ENCODE peak calls at places on chromosomes 16 and 17, in seven cellular contexts. H is EL; N is stimulated activated CD4-positive, alpha-beta T cell treated with anti-CD3 and anti-CD28 coated beads, Interleukin-2, amount 100 ng/mL, for 24 hours; D is Calu3; Y is fibroblast of gingiva; M is heart right ventricle; Z is caudate nucleus. L is an unnamed sample.

GRCh38 chr17:57604771-57605733 is 140.0 kb downstream of the CCDC182 start:
- DNase-seq in H (no peak), N (no peak), D (no peak), Y (peak; percentile 43), M (peak; percentile 73), Z (no peak), L (no peak)

GRCh38 chr17:27649929-27650328 is 18.9 kb downstream of the LGALS9 start:
- DNase-seq in H (no peak), N (no peak), D (no peak), Y (no peak), M (no peak), Z (peak; percentile 15), L (no peak)

GRCh38 chr17:81452551-81452950 is 57.3 kb downstream of the BAHCC1 start:
- DNase-seq in H (no peak), N (no peak), D (no peak), Y (no peak), M (no peak), Z (no peak), L (no peak)

GRCh38 chr17:38725066-38725465 is 5.1 kb upstream of the CISD3 start:
- DNase-seq in H (no peak), N (no peak), D (no peak), Y (no peak), M (no peak), Z (no peak), L (no peak)

GRCh38 chr17:73548620-73549311 is 95.5 kb downstream of the SDK2 start:
- DNase-seq in H (no peak), N (no peak), D (no peak), Y (no peak), M (no peak), Z (no peak), L (no peak)

GRCh38 chr16:30184430-30185140 is 1.2 kb downstream of the CORO1A start:
- DNase-seq in H (no peak), N (peak; percentile 46), D (no peak), Y (no peak), M (peak; percentile 11), Z (no peak), L (no peak)

GRCh38 chr17:40095944-40096791 is 4.2 kb downstream of the NR1D1 start:
- DNase-seq in H (no peak), N (peak; percentile 83), D (no peak), Y (peak; percentile 38), M (peak; percentile 70), Z (no peak), L (no peak)

GRCh38 chr17:880074-880870 is 98.1 kb downstream of the MRM3 start:
- DNase-seq in H (peak; percentile 66), N (no peak), D (peak; percentile 2), Y (peak; percentile 39), M (peak; percentile 73), Z (no peak), L (peak; percentile 69)

GRCh38 chr17:9389116-9389515 is 186.5 kb downstream of the STX8 start:
- DNase-seq in H (peak; percentile 81), N (no peak), D (peak; percentile 50), Y (peak; percentile 99), M (no peak), Z (no peak), L (no peak)

GRCh38 chr16:1874854-1875253 is 2.9 kb upstream of the MEIOB start:
- DNase-seq in H (no peak), N (no peak), D (no peak), Y (no peak), M (no peak), Z (no peak), L (no peak)

GRCh38 chr16:769201-769769 is 8.8 kb downstream of the MSLN start:
- DNase-seq in H (no peak), N (no peak), D (no peak), Y (no peak), M (no peak), Z (no peak), L (no peak)

GRCh38 chr16:2690852-2691251 is 8.5 kb downstream of the KCTD5 start:
- DNase-seq in H (no peak), N (no peak), D (no peak), Y (no peak), M (no peak), Z (no peak), L (no peak)

GRCh38 chr16:72848759-72849664 is 198.9 kb downstream of the ZFHX3 start:
- DNase-seq in H (peak; percentile 91), N (no peak), D (peak; percentile 94), Y (peak; percentile 94), M (peak; percentile 89), Z (peak; percentile 44), L (peak; percentile 63)

GRCh38 chr17:41511130-41511529 is 5.7 kb upstream of the KRT13 start:
- DNase-seq in H (no peak), N (no peak), D (no peak), Y (no peak), M (no peak), Z (no peak), L (peak; percentile 66)

GRCh38 chr16:30805370-30806169 is 18.6 kb upstream of the ZNF629 start:
- DNase-seq in H (peak; percentile 81), N (peak; percentile 64), D (peak; percentile 89), Y (peak; percentile 84), M (peak; percentile 90), Z (peak; percentile 76), L (peak; percentile 80)

GRCh38 chr17:66177048-66177447 is 14.9 kb downstream of the CEP112 start:
- DNase-seq in H (no peak), N (no peak), D (no peak), Y (no peak), M (no peak), Z (no peak), L (no peak)

GRCh38 chr17:28643979-28644781 is 778 bp downstream of the BLTP2 start:
- DNase-seq in H (peak; percentile 63), N (peak; percentile 40), D (peak; percentile 57), Y (peak; percentile 63), M (peak; percentile 21), Z (no peak), L (peak; percentile 66)

GRCh38 chr16:16096161-16096857 is 127.0 kb downstream of the ABCC6 start:
- DNase-seq in H (peak; percentile 66), N (no peak), D (no peak), Y (peak; percentile 60), M (no peak), Z (no peak), L (no peak)

GRCh38 chr17:34639706-34640425 is 60.5 kb downstream of the TMEM132E start:
- DNase-seq in H (no peak), N (no peak), D (no peak), Y (no peak), M (no peak), Z (no peak), L (no peak)

GRCh38 chr17:27430882-27431491 is 25.3 kb upstream of the KSR1 start:
- DNase-seq in H (peak; percentile 57), N (no peak), D (peak; percentile 69), Y (peak; percentile 16), M (peak; percentile 16), Z (no peak), L (peak; percentile 33)

GRCh38 chr17:31489295-31490018 is 98.0 kb downstream of the RAB11FIP4 start:
- DNase-seq in H (no peak), N (no peak), D (peak; percentile 76), Y (no peak), M (no peak), Z (no peak), L (peak; percentile 82)

GRCh38 chr16:89576173-89577054 is 856 bp downstream of the CPNE7 start:
- DNase-seq in H (no peak), N (no peak), D (no peak), Y (no peak), M (no peak), Z (no peak), L (no peak)

GRCh38 chr16:27202923-27203428 is 350 bp upstream of the KDM8 start:
- DNase-seq in H (no peak), N (no peak), D (no peak), Y (no peak), M (no peak), Z (no peak), L (no peak)

GRCh38 chr16:2899564-2900072 is 12.1 kb upstream of the FLYWCH1 start:
- DNase-seq in H (no peak), N (no peak), D (no peak), Y (no peak), M (no peak), Z (no peak), L (no peak)

GRCh38 chr17:16818340-16818739 is 128.3 kb downstream of the CCDC144A start:
- DNase-seq in H (no peak), N (no peak), D (no peak), Y (no peak), M (no peak), Z (no peak), L (no peak)

GRCh38 chr16:83285921-83286320 is 521.9 kb upstream of the HSBP1 start:
- DNase-seq in H (no peak), N (no peak), D (no peak), Y (no peak), M (no peak), Z (no peak), L (no peak)

L was measured in LoVo.